ENCODE peak calls at places on chromosomes 6 and 20, in four cellular contexts. Z, G, M and D are unnamed samples.

GRCh38 chr6:35145757-35146156 is 4.6 kb upstream of the TCP11 start:
- DNase-seq in G (no peak), M (no peak), Z (peak), D (no peak)

GRCh38 chr6:110590821-110591351 is 114.5 kb upstream of the SLC22A16 start:
- DNase-seq in Z (peak), G (no peak), M (no peak), D (peak)

GRCh38 chr20:10225439-10226080 is 6.9 kb downstream of the SNAP25 start:
- DNase-seq in Z (no peak), G (peak), M (no peak), D (no peak)

GRCh38 chr6:138417493-138418117 is 13.6 kb downstream of the HEBP2 start:
- DNase-seq in M (no peak), Z (no peak), G (no peak), D (no peak)

GRCh38 chr6:169782966-169783760 is 31.7 kb downstream of the ERMARD start:
- DNase-seq in G (no peak), M (no peak), Z (no peak), D (no peak)

GRCh38 chr6:136137008-136137689 is 113.0 kb downstream of the MTFR2 start:
- DNase-seq in G (no peak), Z (no peak), M (no peak), D (no peak)

GRCh38 chr20:47502271-47502730 is 614 bp downstream of the NCOA3 start:
- DNase-seq in M (no peak), Z (peak), G (no peak), D (no peak)

GRCh38 chr20:17646209-17646717 is 35.8 kb downstream of the RRBP1 start:
- DNase-seq in Z (no peak), G (no peak), M (no peak), D (no peak)

GRCh38 chr6:45613678-45614077 is 235.9 kb upstream of the SUPT3H start:
- DNase-seq in Z (peak), G (no peak), M (no peak), D (peak)

GRCh38 chr6:43334466-43335095 is 26.0 kb upstream of the CRIP3 start:
- DNase-seq in M (no peak), G (peak), Z (peak), D (peak)

GRCh38 chr6:83960704-83961103 is 72.9 kb upstream of the MRAP2 start:
- DNase-seq in M (no peak), G (no peak), Z (no peak), D (no peak)

GRCh38 chr6:169119669-169120068 is 134.0 kb downstream of the THBS2 start:
- DNase-seq in M (no peak), Z (no peak), G (no peak), D (no peak)

GRCh38 chr20:17635846-17636245 is 46.2 kb downstream of the RRBP1 start:
- DNase-seq in Z (no peak), G (no peak), M (no peak), D (no peak)

GRCh38 chr20:60306105-60306504 is 347.9 kb downstream of the CDH26 start:
- DNase-seq in M (no peak), Z (no peak), G (no peak), D (no peak)
- TF ChIP-seq CTCF in M (no peak), Z (no peak), G (no peak), D (no peak)

GRCh38 chr20:62632575-62632974 is 9.7 kb upstream of the SLCO4A1 start:
- DNase-seq in G (no peak), Z (no peak), M (no peak), D (no peak)
- TF ChIP-seq CTCF in G (no peak), Z (no peak), M (no peak), D (no peak)

GRCh38 chr6:5950448-5950847 is 56.3 kb downstream of the NRN1 start:
- DNase-seq in G (peak), Z (peak), M (no peak), D (no peak)
- TF ChIP-seq CTCF in G (peak), Z (peak), M (no peak), D (peak)

DNA sequence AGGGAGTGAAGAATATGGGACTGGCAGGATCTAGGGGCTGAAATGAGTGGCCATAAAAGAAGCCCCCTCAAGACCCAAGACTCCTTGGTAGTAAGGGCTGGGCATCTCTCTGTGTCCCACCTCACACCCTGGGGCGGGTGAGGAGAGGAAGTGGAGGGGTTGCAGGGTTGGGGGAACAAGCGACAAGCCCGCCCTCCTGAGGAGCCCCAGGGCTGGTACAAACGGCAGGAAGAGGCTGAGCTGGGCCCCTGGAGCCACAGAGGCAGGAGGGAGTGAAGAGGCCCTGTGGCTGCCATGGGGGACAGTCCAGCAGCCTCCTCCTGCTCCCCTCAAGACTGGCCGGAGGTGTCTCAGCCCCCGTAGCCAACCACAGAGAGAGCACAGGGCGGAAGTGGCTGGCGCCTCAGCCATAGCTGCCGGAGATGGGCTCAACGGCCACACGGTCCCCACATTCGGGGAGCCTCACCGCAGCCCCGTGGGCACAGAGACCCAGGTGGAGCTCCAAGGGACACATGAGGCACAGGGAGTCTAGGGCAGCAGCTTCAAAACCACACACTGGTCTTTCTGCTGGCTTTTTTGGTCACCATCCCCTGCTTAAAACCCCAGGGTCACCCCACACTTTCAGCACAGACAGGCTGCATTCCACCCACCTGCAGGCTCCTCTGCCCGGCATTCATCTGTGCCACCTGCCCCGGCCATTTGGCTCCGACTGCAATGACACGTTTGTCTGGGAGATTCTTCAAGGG is 586 bp downstream of the C20orf203 start:
- DNase-seq in M (peak), G (no peak), Z (no peak), D (no peak)
- TF ChIP-seq CTCF in M (no peak), G (no peak), Z (no peak), D (no peak)

GRCh38 chr6:112330071-112330876 is 16.9 kb upstream of the RFPL4B start:
- DNase-seq in Z (peak), G (no peak), M (no peak), D (peak)
- TF ChIP-seq CTCF in Z (peak), G (no peak), M (no peak), D (peak)

DNA sequence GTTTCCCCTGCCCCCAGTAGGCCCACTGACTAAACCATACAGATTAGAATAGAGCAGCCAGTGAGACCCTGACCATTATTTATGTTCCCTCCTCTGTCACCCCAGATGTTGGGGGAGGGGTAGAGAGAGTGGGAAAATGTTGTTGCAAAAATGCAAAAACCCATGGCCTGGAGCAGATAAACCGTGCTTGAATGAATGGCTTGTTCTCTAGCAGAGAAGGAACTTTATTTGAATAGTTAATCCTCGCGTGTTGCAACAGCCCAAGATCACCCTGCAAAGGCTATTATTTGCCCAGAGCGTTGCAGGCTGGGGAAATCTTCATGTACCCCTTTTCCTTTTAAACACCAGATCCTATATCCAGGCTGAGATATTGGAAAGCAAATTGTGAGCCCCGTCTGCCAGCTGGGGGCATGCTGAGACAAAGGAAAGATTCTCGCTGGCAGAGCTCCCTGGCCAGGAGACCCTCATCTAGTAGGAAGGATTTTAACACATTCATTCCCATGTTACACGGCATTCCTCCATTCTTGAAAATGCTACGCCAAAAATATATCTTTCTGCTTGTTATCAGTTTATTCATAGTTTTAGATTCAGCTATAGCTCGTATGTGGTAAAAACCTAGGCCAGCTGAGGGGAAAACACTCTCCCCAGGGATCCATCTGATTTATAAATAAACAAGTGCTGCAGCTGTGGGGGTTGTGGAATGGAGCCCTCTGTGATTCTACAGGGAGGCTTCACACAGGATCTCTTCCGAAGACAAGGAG is 53.0 kb downstream of the LINC00237 start:
- DNase-seq in M (no peak), G (no peak), Z (no peak), D (no peak)
- TF ChIP-seq CTCF in M (no peak), G (no peak), Z (no peak), D (no peak)

GRCh38 chr6:128521302-128521632 is 868 bp upstream of the PTPRK start:
- DNase-seq in Z (peak), M (no peak), G (no peak), D (peak)

GRCh38 chr6:128518531-128519131 is 1.8 kb downstream of the PTPRK start:
- DNase-seq in M (no peak), Z (peak), G (no peak), D (no peak)

GRCh38 chr6:128519931-128520435 is 416 bp downstream of the PTPRK start:
- DNase-seq in G (no peak), M (no peak), Z (no peak), D (no peak)

GRCh38 chr6:128519132-128519930 is 1.1 kb downstream of the PTPRK start:
- DNase-seq in G (peak), M (no peak), Z (peak), D (peak)

GRCh38 chr6:128520436-128521301 is at the start of gene PTPRK:
- DNase-seq in G (peak), M (peak), Z (peak), D (peak)
- TF ChIP-seq CTCF in G (peak), M (no peak), Z (no peak), D (peak)

GRCh38 chr20:13822459-13822858 is 37.6 kb downstream of the NDUFAF5 start:
- DNase-seq in Z (no peak), M (no peak), G (no peak), D (no peak)
- TF ChIP-seq CTCF in Z (peak), M (no peak), G (no peak), D (peak)

GRCh38 chr6:37695857-37696219 is 1.8 kb downstream of the MDGA1 start:
- DNase-seq in M (no peak), Z (peak), G (peak), D (no peak)

GRCh38 chr6:37698264-37699137 is 818 bp upstream of the MDGA1 start:
- DNase-seq in Z (peak), G (peak), M (peak), D (peak)

GRCh38 chr6:37696220-37696840 is 1.4 kb downstream of the MDGA1 start:
- DNase-seq in G (peak), M (peak), Z (peak), D (no peak)

GRCh38 chr6:37695273-37695672 is 2.4 kb downstream of the MDGA1 start:
- DNase-seq in G (no peak), Z (no peak), M (no peak), D (no peak)

GRCh38 chr6:37696841-37697735 is 595 bp downstream of the MDGA1 start:
- DNase-seq in M (peak), G (peak), Z (peak), D (no peak)
- TF ChIP-seq CTCF in M (no peak), G (peak), Z (no peak), D (peak)

GRCh38 chr20:62815066-62815991 is 1.5 kb upstream of the COL9A3 start:
- DNase-seq in G (no peak), M (no peak), Z (no peak), D (no peak)
- TF ChIP-seq CTCF in G (no peak), M (no peak), Z (no peak), D (no peak)